ENCODE peak calls at places on chromosomes 2 and 18, in ten cellular contexts. A is fibroblast of mammary gland, Y is H7, V is foreskin melanocyte, M is NCI-H2227 treated with DMSO at 0.1 percent for 48 hours, Z is mucosa of gallbladder, J is body of pancreas, X is coronary artery, L is lower leg skin, D is Right ventricle myocardium superior. F is an unnamed sample.

GRCh38 chr2:109433486-109433885 is 180.3 kb downstream of the SEPTIN10 start:
- DNase-seq in M (no peak), J (no peak), A (no peak), V (no peak), L (no peak), D (no peak), Z (no peak), Y (no peak), X (no peak), F (no peak)

GRCh38 chr2:9076210-9076609 is 72.7 kb upstream of the MBOAT2 start:
- DNase-seq in M (no peak), Z (no peak), A (peak), V (no peak), D (no peak), J (no peak), X (no peak), Y (no peak), L (no peak), F (peak)

GRCh38 chr2:46179037-46179621 is 118.1 kb upstream of the EPAS1 start:
- DNase-seq in V (peak), A (peak), D (peak), X (peak), M (no peak), J (peak), Y (no peak), Z (peak), L (peak), F (peak)

GRCh38 chr2:158038906-158039305 is 62.8 kb upstream of the UPP2 start:
- DNase-seq in X (no peak), Z (no peak), V (no peak), M (no peak), Y (no peak), A (no peak), J (no peak), L (no peak), D (no peak), F (no peak)

GRCh38 chr2:12759248-12759647 is 42.5 kb downstream of the TRIB2 start:
- DNase-seq in M (no peak), Y (no peak), J (no peak), A (peak), D (no peak), V (no peak), X (no peak), Z (no peak), L (peak), F (no peak)

GRCh38 chr2:32363588-32363987 is 6.8 kb downstream of the BIRC6 start:
- DNase-seq in Z (no peak), M (no peak), X (no peak), J (no peak), A (peak), D (no peak), L (no peak), V (no peak), Y (no peak), F (no peak)

GRCh38 chr2:234848578-234848977 is 103.2 kb upstream of the SH3BP4 start:
- DNase-seq in M (no peak), D (no peak), X (no peak), Z (no peak), A (no peak), L (no peak), J (no peak), Y (no peak), V (no peak), F (no peak)

GRCh38 chr2:45881970-45882581 is 230.6 kb downstream of the PRKCE start:
- DNase-seq in L (no peak), Y (no peak), V (no peak), A (no peak), Z (no peak), M (no peak), D (no peak), J (no peak), X (no peak), F (no peak)

GRCh38 chr18:61901334-61901986 is 8.7 kb upstream of the RNF152 start:
- DNase-seq in Y (peak), L (no peak), X (no peak), J (peak), A (peak), V (no peak), M (peak), D (no peak), Z (peak), F (peak)

GRCh38 chr2:148927010-148927409 is 52.0 kb downstream of the KIF5C start:
- DNase-seq in M (no peak), Y (peak), J (no peak), Z (no peak), A (no peak), L (no peak), X (no peak), D (peak), V (no peak), F (no peak)

GRCh38 chr18:65206551-65207260 is 544.1 kb upstream of the CDH7 start:
- DNase-seq in Z (no peak), L (no peak), A (no peak), X (no peak), Y (peak), V (no peak), J (no peak), M (no peak), D (no peak), F (no peak)

GRCh38 chr2:225468131-225468530 is 68.6 kb downstream of the NYAP2 start:
- DNase-seq in M (no peak), A (no peak), V (no peak), D (no peak), X (no peak), L (no peak), J (no peak), Y (no peak), Z (no peak), F (no peak)

GRCh38 chr2:237422309-237422708 is 8.3 kb upstream of the COL6A3 start:
- DNase-seq in Y (no peak), D (no peak), L (no peak), J (no peak), M (no peak), A (peak), X (no peak), V (no peak), Z (no peak), F (no peak)

GRCh38 chr2:233290446-233290845 is 17.2 kb upstream of the SAG start:
- DNase-seq in V (no peak), A (no peak), M (no peak), Z (no peak), D (no peak), J (no peak), L (no peak), X (no peak), Y (no peak), F (no peak)

GRCh38 chr2:54574107-54574859 is 118.2 kb downstream of the SPTBN1 start:
- DNase-seq in D (no peak), Z (peak), L (peak), X (no peak), A (peak), V (peak), J (no peak), M (no peak), Y (no peak), F (peak)

GRCh38 chr2:156437272-156437671 is 1.1 kb downstream of the GPD2 start:
- DNase-seq in J (no peak), X (no peak), V (peak), M (no peak), L (peak), A (peak), D (no peak), Z (peak), Y (no peak), F (no peak)

GRCh38 chr2:29039718-29040480 is 34.4 kb downstream of the PCARE start:
- DNase-seq in M (no peak), X (no peak), V (no peak), Z (no peak), D (no peak), J (no peak), Y (no peak), A (no peak), L (no peak), F (no peak)

GRCh38 chr18:43277164-43277600 is at the start of gene SYT4:
- DNase-seq in V (peak), M (peak), Z (peak), D (peak), J (peak), X (no peak), Y (peak), A (peak), L (no peak), F (peak)

GRCh38 chr2:38187416-38188127 is 111.6 kb upstream of the CYP1B1 start:
- DNase-seq in M (no peak), Z (peak), X (no peak), Y (no peak), D (peak), L (peak), A (peak), J (peak), V (peak), F (peak)

GRCh38 chr2:167342769-167343168 is 454.5 kb downstream of the XIRP2 start:
- DNase-seq in A (peak), Z (no peak), M (peak), X (no peak), V (peak), D (no peak), L (no peak), Y (no peak), J (no peak), F (no peak)

GRCh38 chr18:77762632-77763031 is 513.0 kb downstream of the GALR1 start:
- DNase-seq in Y (no peak), M (no peak), X (no peak), L (no peak), J (no peak), A (no peak), D (no peak), Z (no peak), V (no peak), F (no peak)

GRCh38 chr2:200471324-200471848 is 38.5 kb downstream of the KCTD18 start:
- DNase-seq in A (peak), M (peak), Y (peak), V (no peak), X (no peak), J (no peak), L (no peak), D (no peak), Z (no peak), F (no peak)

GRCh38 chr18:48904086-48904485 is 46.7 kb downstream of the SMAD7 start:
- DNase-seq in J (no peak), M (no peak), V (no peak), L (no peak), Y (no peak), X (peak), D (no peak), A (no peak), Z (no peak), F (no peak)

GRCh38 chr2:11753886-11754704 is 7.7 kb downstream of the LPIN1 start:
- DNase-seq in Z (no peak), J (no peak), V (no peak), Y (no peak), L (no peak), D (no peak), A (peak), M (peak), X (no peak), F (peak)

GRCh38 chr18:2304378-2305175 is 266.7 kb downstream of the METTL4 start:
- DNase-seq in V (no peak), J (no peak), Y (no peak), A (peak), Z (no peak), M (no peak), D (no peak), L (no peak), X (no peak), F (no peak)

GRCh38 chr2:236663267-236663666 is 93.6 kb downstream of the ACKR3 start:
- DNase-seq in D (peak), J (no peak), Y (no peak), X (peak), L (no peak), A (peak), Z (peak), V (no peak), M (no peak), F (no peak)

GRCh38 chr2:1517786-1518500 is 104.7 kb downstream of the TPO start:
- DNase-seq in X (no peak), M (no peak), Y (peak), J (no peak), A (no peak), L (no peak), V (no peak), D (no peak), Z (no peak), F (no peak)

GRCh38 chr2:33477473-33478468 is 1.3 kb downstream of the RASGRP3 start:
- DNase-seq in V (no peak), J (peak), D (peak), M (peak), Z (peak), Y (no peak), L (no peak), X (no peak), A (no peak), F (peak)

GRCh38 chr2:219405451-219405850 is 12.7 kb upstream of the DES start:
- DNase-seq in A (no peak), J (no peak), M (no peak), X (no peak), L (no peak), D (peak), Z (no peak), Y (peak), V (no peak), F (no peak)

GRCh38 chr2:181146171-181146570 is 165.8 kb downstream of the UBE2E3 start:
- DNase-seq in M (peak), Y (no peak), V (no peak), J (no peak), X (no peak), D (no peak), Z (no peak), L (no peak), A (no peak), F (no peak)

GRCh38 chr2:37615808-37616673 is 55.4 kb downstream of the CDC42EP3 start:
- DNase-seq in A (no peak), Z (peak), L (no peak), M (no peak), J (no peak), Y (no peak), X (no peak), D (peak), V (no peak), F (no peak)

GRCh38 chr2:173238385-173238784 is 116.3 kb upstream of the CDCA7 start:
- DNase-seq in Z (peak), Y (no peak), X (no peak), A (no peak), M (no peak), L (no peak), J (no peak), V (no peak), D (no peak), F (no peak)

GRCh38 chr18:76452357-76452756 is 42.7 kb downstream of the ZNF516 start:
- DNase-seq in Z (no peak), V (no peak), A (peak), M (no peak), Y (no peak), J (peak), D (no peak), X (no peak), L (no peak), F (no peak)

GRCh38 chr18:59959079-59959478 is 59.3 kb downstream of the PMAIP1 start:
- DNase-seq in Y (no peak), M (no peak), J (no peak), L (no peak), X (no peak), V (no peak), A (peak), D (no peak), Z (no peak), F (no peak)

GRCh38 chr2:203870481-203870880 is 2.9 kb downstream of the CTLA4 start:
- DNase-seq in Y (no peak), J (no peak), L (no peak), M (no peak), X (no peak), V (no peak), A (no peak), D (no peak), Z (no peak), F (no peak)

GRCh38 chr2:43185146-43185545 is 41.3 kb downstream of the ZFP36L2 start:
- DNase-seq in A (no peak), V (no peak), M (no peak), D (no peak), Y (no peak), X (no peak), Z (no peak), L (no peak), J (no peak), F (no peak)

GRCh38 chr2:222360146-222360545 is 61.3 kb upstream of the PAX3 start:
- DNase-seq in Z (no peak), D (no peak), M (no peak), Y (no peak), L (no peak), X (no peak), J (no peak), V (no peak), A (no peak), F (no peak)